ENCODE peak calls at places on chromosome 6, in eight cellular contexts. X is cardiac muscle cell, L is psoas muscle, S is mesenchymal stem cell, J is vagina, O is tibial artery, P is OCI-LY7, N is colonic mucosa. E is an unnamed sample.

GRCh38 chr6:17098007-17098406 is 3.8 kb upstream of the STMND1 start:
- DNase-seq in X (no peak), L (no peak), S (no peak), J (no peak), O (no peak), P (no peak), N (no peak), E (no peak)

GRCh38 chr6:123520208-123520607 is 116.5 kb downstream of the TRDN start:
- DNase-seq in X (no peak), L (no peak), S (peak; percentile 36), J (no peak), O (no peak), P (no peak), N (no peak), E (no peak)

GRCh38 chr6:168631589-168631988 is 190.6 kb downstream of the SMOC2 start:
- DNase-seq in X (no peak), L (no peak), S (no peak), J (no peak), O (no peak), P (no peak), N (no peak), E (no peak)

GRCh38 chr6:120779441-120779840 is 554.8 kb downstream of the TBC1D32 start:
- DNase-seq in X (no peak), L (no peak), S (no peak), J (no peak), O (no peak), P (no peak), N (no peak), E (no peak)

GRCh38 chr6:33772902-33773472 is 15.9 kb downstream of the LEMD2 start:
- DNase-seq in X (no peak), L (no peak), S (no peak), J (no peak), O (no peak), P (no peak), N (no peak), E (no peak)

GRCh38 chr6:119727504-119728219 is 378.1 kb upstream of the MAN1A1 start:
- DNase-seq in X (no peak), L (no peak), S (no peak), J (no peak), O (no peak), P (peak; percentile 18), N (no peak), E (peak; percentile 58)

GRCh38 chr6:113763883-113764282 is 93.3 kb upstream of the MARCKS start:
- DNase-seq in X (no peak), L (no peak), S (peak; percentile 61), J (no peak), O (no peak), P (no peak), N (no peak), E (no peak)

GRCh38 chr6:126618639-126619331 is 278.9 kb downstream of the CENPW start:
- DNase-seq in X (no peak), L (no peak), S (no peak), J (no peak), O (no peak), P (no peak), N (peak; percentile 48), E (peak; percentile 53)

GRCh38 chr6:139334791-139335446 is 39.5 kb downstream of the CITED2 start:
- DNase-seq in X (no peak), L (no peak), S (peak; percentile 42), J (no peak), O (no peak), P (no peak), N (no peak), E (no peak)

GRCh38 chr6:46704562-46704961 is 16.9 kb downstream of the TDRD6 start:
- DNase-seq in X (peak; percentile 2), L (no peak), S (no peak), J (no peak), O (no peak), P (peak; percentile 47), N (no peak), E (peak; percentile 24)

GRCh38 chr6:88870728-88871330 is 92.6 kb downstream of the RNGTT start:
- DNase-seq in X (peak; percentile 69), L (no peak), S (peak; percentile 72), J (no peak), O (no peak), P (peak; percentile 79), N (peak; percentile 50), E (peak; percentile 73)

GRCh38 chr6:138404666-138405337 is 779 bp downstream of the HEBP2 start:
- DNase-seq in X (peak; percentile 19), L (peak; percentile 30), S (peak; percentile 35), J (no peak), O (no peak), P (peak; percentile 58), N (peak; percentile 53), E (peak; percentile 44)

GRCh38 chr6:90578894-90579549 is 7.8 kb downstream of the MAP3K7 start:
- DNase-seq in X (peak; percentile 11), L (no peak), S (no peak), J (no peak), O (no peak), P (no peak), N (no peak), E (no peak)

GRCh38 chr6:7173843-7174503 is 66.2 kb downstream of the RREB1 start:
- DNase-seq in X (no peak), L (no peak), S (no peak), J (no peak), O (no peak), P (no peak), N (no peak), E (no peak)

GRCh38 chr6:149728499-149729234 is 10.8 kb upstream of the LATS1 start:
- DNase-seq in X (peak; percentile 48), L (no peak), S (no peak), J (no peak), O (no peak), P (no peak), N (no peak), E (peak; percentile 68)

GRCh38 chr6:149727793-149728498 is 10.0 kb upstream of the LATS1 start:
- DNase-seq in X (no peak), L (no peak), S (no peak), J (no peak), O (no peak), P (no peak), N (no peak), E (no peak)

GRCh38 chr6:149734915-149735314 is 11.4 kb downstream of the NUP43 start:
- DNase-seq in X (no peak), L (no peak), S (no peak), J (no peak), O (no peak), P (no peak), N (no peak), E (no peak)

GRCh38 chr6:149733321-149733720 is 13.0 kb downstream of the NUP43 start:
- DNase-seq in X (no peak), L (no peak), S (no peak), J (no peak), O (no peak), P (no peak), N (no peak), E (no peak)
- H3K36me3 ChIP-seq in X (peaks cover 37% of the 10 kb centered on the region), L (peaks cover 98% of the 10 kb centered on the region), S (peaks cover 44% of the 10 kb centered on the region), J (no peaks in the 10 kb centered on the region), O (peaks cover 97% of the 10 kb centered on the region), P (peaks cover 94% of the 10 kb centered on the region), N (peaks cover 6% of the 10 kb centered on the region), E (peaks cover 13% of the 10 kb centered on the region)

GRCh38 chr6:43780293-43780692 is 10.3 kb downstream of the VEGFA start:
- DNase-seq in X (no peak), L (no peak), S (no peak), J (no peak), O (no peak), P (no peak), N (no peak), E (no peak)
- H3K36me3 ChIP-seq in X (peaks cover 92% of the 10 kb centered on the region), L (peaks cover 100% of the 10 kb centered on the region), S (peaks cover 86% of the 10 kb centered on the region), J (no peaks in the 10 kb centered on the region), O (peaks cover 84% of the 10 kb centered on the region), P (peaks cover 77% of the 10 kb centered on the region), N (peaks cover 23% of the 10 kb centered on the region), E (peaks cover 39% of the 10 kb centered on the region)

GRCh38 chr6:30323806-30324205 is 2.9 kb upstream of the TRIM39 start:
- DNase-seq in X (no peak), L (no peak), S (no peak), J (no peak), O (no peak), P (no peak), N (no peak), E (no peak)
- H3K36me3 ChIP-seq in X (no peaks in the 10 kb centered on the region), L (peaks cover 3% of the 10 kb centered on the region), S (no peaks in the 10 kb centered on the region), J (no peaks in the 10 kb centered on the region), O (no peaks in the 10 kb centered on the region), P (peaks cover 27% of the 10 kb centered on the region), N (no peaks in the 10 kb centered on the region), E (no peaks in the 10 kb centered on the region)

GRCh38 chr6:43613721-43614395 is 15.2 kb downstream of the GTPBP2 start:
- DNase-seq in X (no peak), L (no peak), S (no peak), J (no peak), O (no peak), P (no peak), N (no peak), E (no peak)
- H3K36me3 ChIP-seq in X (peaks cover 9% of the 10 kb centered on the region), L (peaks cover 62% of the 10 kb centered on the region), S (peaks cover 38% of the 10 kb centered on the region), J (no peaks in the 10 kb centered on the region), O (peaks cover 55% of the 10 kb centered on the region), P (peaks cover 91% of the 10 kb centered on the region), N (no peaks in the 10 kb centered on the region), E (peaks cover 2% of the 10 kb centered on the region)

GRCh38 chr6:87259791-87260190 is 62.6 kb upstream of the SMIM8 start:
- DNase-seq in X (no peak), L (no peak), S (no peak), J (no peak), O (no peak), P (no peak), N (no peak), E (no peak)
- H3K36me3 ChIP-seq in X (peaks cover 43% of the 10 kb centered on the region), L (peaks cover 41% of the 10 kb centered on the region), S (peaks cover 5% of the 10 kb centered on the region), J (peaks cover 5% of the 10 kb centered on the region), O (peaks cover 19% of the 10 kb centered on the region), P (peaks cover 62% of the 10 kb centered on the region), N (peaks cover 9% of the 10 kb centered on the region), E (peaks cover 23% of the 10 kb centered on the region)

DNA sequence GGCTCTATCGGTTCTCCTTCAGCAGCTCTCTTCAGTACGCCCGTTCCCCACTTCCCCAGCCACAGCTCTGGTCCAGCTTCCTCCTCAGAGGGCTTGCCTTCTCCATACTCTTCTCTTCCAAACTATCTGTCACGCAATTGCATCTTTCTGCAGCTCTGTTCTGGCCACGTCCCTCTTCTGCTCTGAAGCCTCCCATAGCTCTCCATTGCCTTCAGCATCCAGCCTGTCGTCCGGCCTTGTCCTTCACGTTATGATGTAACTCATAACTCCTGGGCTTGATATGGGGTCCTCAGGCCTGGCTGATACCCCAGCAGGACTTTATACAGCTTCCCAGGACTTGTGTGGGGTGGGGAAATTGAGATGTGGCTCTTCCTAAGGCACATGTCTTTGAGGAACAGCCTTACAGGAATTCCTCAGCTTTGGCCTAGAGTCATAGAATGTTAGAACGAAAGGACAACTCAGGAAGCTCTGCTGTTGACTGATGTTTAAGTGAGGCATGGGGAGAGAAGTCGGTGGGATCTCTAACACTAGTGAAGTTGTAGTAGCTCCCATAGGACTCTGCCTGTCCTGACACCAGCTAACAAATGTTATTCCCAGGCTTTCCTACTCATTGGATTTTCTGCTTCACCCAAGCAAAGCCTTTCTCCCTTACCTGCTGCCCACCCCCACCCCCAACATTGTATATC is 39.5 kb upstream of the RNF8 start:
- DNase-seq in X (no peak), L (no peak), S (no peak), J (no peak), O (no peak), P (no peak), N (no peak), E (no peak)
- H3K36me3 ChIP-seq in X (peaks cover 29% of the 10 kb centered on the region), L (peaks cover 73% of the 10 kb centered on the region), S (peaks cover 50% of the 10 kb centered on the region), J (no peaks in the 10 kb centered on the region), O (peaks cover 66% of the 10 kb centered on the region), P (peaks cover 20% of the 10 kb centered on the region), N (peaks cover 6% of the 10 kb centered on the region), E (peaks cover 3% of the 10 kb centered on the region)

GRCh38 chr6:111803804-111804203 is 69.4 kb downstream of the FYN start:
- DNase-seq in X (no peak), L (no peak), S (peak; percentile 94), J (no peak), O (no peak), P (no peak), N (no peak), E (no peak)
- H3K36me3 ChIP-seq in X (no peaks in the 10 kb centered on the region), L (no peaks in the 10 kb centered on the region), S (peaks cover 4% of the 10 kb centered on the region), J (no peaks in the 10 kb centered on the region), O (no peaks in the 10 kb centered on the region), P (no peaks in the 10 kb centered on the region), N (no peaks in the 10 kb centered on the region), E (no peaks in the 10 kb centered on the region)

E was measured in small intestine.